ENCODE peak calls at places on chromosome 5, in four cellular contexts. A is cardiac muscle cell, I is WERI-Rb-1, D is neuronal stem cell. C is an unnamed sample.

GRCh38 chr5:15929616-15930303 is 249.8 kb downstream of the MARCHF11 start:
- DNase-seq in A (peak), I (no peak), D (no peak), C (no peak)

GRCh38 chr5:155953335-155953734 is 373.6 kb upstream of the SGCD start:
- DNase-seq in A (no peak), I (no peak), D (no peak), C (no peak)

GRCh38 chr5:322281-322941 is 897 bp downstream of the AHRR start:
- DNase-seq in A (peak), I (no peak), D (no peak), C (no peak)

GRCh38 chr5:36531401-36531800 is 75.0 kb upstream of the SLC1A3 start:
- DNase-seq in A (no peak), I (no peak), D (no peak), C (no peak)

GRCh38 chr5:62578540-62578939 is at the start of gene LRRC70:
- DNase-seq in A (peak), I (no peak), D (no peak), C (no peak)

GRCh38 chr5:123476696-123477095 is 35.3 kb upstream of the CSNK1G3 start:
- DNase-seq in A (peak), I (no peak), D (no peak), C (no peak)

GRCh38 chr5:171592076-171592475 is 172.6 kb downstream of the FGF18 start:
- DNase-seq in A (no peak), I (no peak), D (no peak), C (no peak)

GRCh38 chr5:38540348-38540747 is 16.1 kb downstream of the LIFR start:
- DNase-seq in A (no peak), I (peak), D (no peak), C (peak)

GRCh38 chr5:17221843-17222614 is 4.6 kb downstream of the BASP1 start:
- DNase-seq in A (peak), I (no peak), D (no peak), C (no peak)

GRCh38 chr5:53360811-53361210 is 119.6 kb upstream of the FST start:
- DNase-seq in A (peak), I (no peak), D (no peak), C (no peak)

GRCh38 chr5:179879003-179879689 is 20.5 kb upstream of the MRNIP start:
- DNase-seq in A (no peak), I (no peak), D (no peak), C (no peak)

GRCh38 chr5:90783460-90784333 is 225.1 kb downstream of the ADGRV1 start:
- DNase-seq in A (peak), I (peak), D (peak), C (no peak)

GRCh38 chr5:66209350-66209749 is 65.2 kb downstream of the SREK1 start:
- DNase-seq in A (no peak), I (no peak), D (no peak), C (no peak)

GRCh38 chr5:170404398-170404797 is 15.2 kb upstream of the KCNMB1 start:
- DNase-seq in A (no peak), I (no peak), D (no peak), C (no peak)

GRCh38 chr5:57412010-57412409 is 70.6 kb downstream of the ACTBL2 start:
- DNase-seq in A (peak), I (no peak), D (no peak), C (no peak)

GRCh38 chr5:31410089-31410488 is 121.8 kb downstream of the DROSHA start:
- DNase-seq in A (no peak), I (no peak), D (no peak), C (no peak)

GRCh38 chr5:74927336-74927735 is 61.1 kb upstream of the FAM169A start:
- DNase-seq in A (no peak), I (no peak), D (no peak), C (no peak)

GRCh38 chr5:75465480-75465879 is 45.9 kb downstream of the CERT1 start:
- DNase-seq in A (peak), I (no peak), D (no peak), C (no peak)

GRCh38 chr5:76025069-76025468 is 58.1 kb upstream of the SV2C start:
- DNase-seq in A (no peak), I (no peak), D (no peak), C (no peak)

GRCh38 chr5:93790401-93790800 is 49.0 kb upstream of the POU5F2 start:
- DNase-seq in A (peak), I (no peak), D (no peak), C (no peak)

GRCh38 chr5:172953776-172954189 is 5.4 kb upstream of the RPL26L1 start:
- DNase-seq in A (peak), I (no peak), D (no peak), C (no peak)

GRCh38 chr5:32446660-32447059 is 2.1 kb upstream of the ZFR start:
- DNase-seq in A (no peak), I (no peak), D (no peak), C (no peak)

GRCh38 chr5:611731-612486 is at the start of gene CEP72:
- DNase-seq in A (peak), I (peak), D (peak), C (peak)

GRCh38 chr5:93267276-93267675 is 313.7 kb downstream of the NR2F1-AS1 start:
- DNase-seq in A (no peak), I (no peak), D (no peak), C (no peak)

GRCh38 chr5:72194846-72195245 is 87.6 kb downstream of the MAP1B start:
- DNase-seq in A (no peak), I (no peak), D (no peak), C (no peak)

GRCh38 chr5:78102498-78102897 is 192.0 kb downstream of the AP3B1 start:
- DNase-seq in A (no peak), I (no peak), D (no peak), C (no peak)

GRCh38 chr5:179113945-179114641 is 53.9 kb downstream of the ZNF354C start:
- DNase-seq in A (no peak), I (no peak), D (no peak), C (no peak)

GRCh38 chr5:176648467-176649194 is 1.3 kb downstream of the TSPAN17 start:
- DNase-seq in A (no peak), I (no peak), D (no peak), C (no peak)

GRCh38 chr5:132414634-132415377 is 45.3 kb downstream of the SLC22A5 start:
- DNase-seq in A (peak), I (no peak), D (no peak), C (no peak)

GRCh38 chr5:73519531-73520283 is 21.5 kb downstream of the BTF3 start:
- DNase-seq in A (peak), I (peak), D (peak), C (peak)
- H3K27ac ChIP-seq in A (no peak), I (no peak), D (no peak), C (no peak)

GRCh38 chr5:7392401-7393024 is 3.4 kb upstream of the ADCY2 start:
- DNase-seq in A (peak), I (no peak), D (peak), C (no peak)

GRCh38 chr5:7391215-7391614 is 4.7 kb upstream of the ADCY2 start:
- DNase-seq in A (no peak), I (peak), D (peak), C (no peak)

GRCh38 chr5:7393921-7394799 is 1.8 kb upstream of the ADCY2 start:
- DNase-seq in A (no peak), I (peak), D (no peak), C (no peak)

GRCh38 chr5:7394889-7395431 is 978 bp upstream of the ADCY2 start:
- DNase-seq in A (no peak), I (peak), D (peak), C (no peak)

DNA sequence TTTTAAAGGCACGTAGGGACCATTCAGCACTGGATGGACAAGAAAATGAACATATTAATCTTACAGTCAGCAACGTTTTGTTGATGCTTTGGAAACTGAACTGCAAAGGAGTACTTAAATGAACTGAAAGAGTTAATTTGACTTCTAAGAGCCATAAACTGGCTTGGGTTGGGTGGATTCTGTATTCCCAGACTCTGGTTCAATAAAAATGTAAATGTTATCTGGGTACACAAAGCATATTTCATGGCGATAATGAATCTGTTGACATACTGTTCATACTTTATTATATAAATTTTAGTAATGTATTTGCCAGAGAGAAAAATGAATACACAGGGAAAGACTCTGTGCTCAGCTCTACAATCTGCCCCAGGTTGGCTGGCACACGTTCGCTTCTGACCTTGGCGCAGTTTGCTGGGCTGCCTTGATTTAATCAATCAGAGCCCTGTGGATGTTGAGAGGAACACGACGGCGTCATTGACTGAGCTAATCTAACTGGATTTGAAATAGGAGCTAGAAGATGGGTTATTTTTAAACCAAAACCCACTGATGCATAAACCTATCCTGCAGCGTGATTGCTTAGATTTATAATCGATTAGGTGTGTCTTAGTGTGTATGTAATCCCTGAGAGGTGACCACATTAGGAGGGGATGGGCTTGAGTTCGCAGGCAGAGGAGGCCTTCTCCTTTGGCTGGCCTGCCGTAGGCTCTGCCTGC is 4.1 kb upstream of the ADCY2 start:
- DNase-seq in A (no peak), I (peak), D (no peak), C (no peak)
- H3K27ac ChIP-seq in A (no peak), I (peak), D (no peak), C (no peak)

GRCh38 chr5:79505138-79505537 is 8.8 kb downstream of the HOMER1 start:
- DNase-seq in A (no peak), I (no peak), D (no peak), C (no peak)
- H3K27ac ChIP-seq in A (no peak), I (no peak), D (no peak), C (no peak)

GRCh38 chr5:107469485-107469884 is 201.3 kb downstream of the EFNA5 start:
- DNase-seq in A (peak), I (no peak), D (no peak), C (no peak)

GRCh38 chr5:107470007-107470582 is 200.6 kb downstream of the EFNA5 start:
- DNase-seq in A (no peak), I (no peak), D (no peak), C (no peak)

GRCh38 chr5:107474724-107475489 is 195.8 kb downstream of the EFNA5 start:
- DNase-seq in A (no peak), I (no peak), D (no peak), C (no peak)

GRCh38 chr5:107474361-107474723 is 196.4 kb downstream of the EFNA5 start:
- DNase-seq in A (no peak), I (no peak), D (no peak), C (no peak)

GRCh38 chr5:107472620-107473064 is 198.1 kb downstream of the EFNA5 start:
- DNase-seq in A (no peak), I (no peak), D (no peak), C (no peak)
- H3K27ac ChIP-seq in A (no peak), I (no peak), D (no peak), C (no peak)

DNA sequence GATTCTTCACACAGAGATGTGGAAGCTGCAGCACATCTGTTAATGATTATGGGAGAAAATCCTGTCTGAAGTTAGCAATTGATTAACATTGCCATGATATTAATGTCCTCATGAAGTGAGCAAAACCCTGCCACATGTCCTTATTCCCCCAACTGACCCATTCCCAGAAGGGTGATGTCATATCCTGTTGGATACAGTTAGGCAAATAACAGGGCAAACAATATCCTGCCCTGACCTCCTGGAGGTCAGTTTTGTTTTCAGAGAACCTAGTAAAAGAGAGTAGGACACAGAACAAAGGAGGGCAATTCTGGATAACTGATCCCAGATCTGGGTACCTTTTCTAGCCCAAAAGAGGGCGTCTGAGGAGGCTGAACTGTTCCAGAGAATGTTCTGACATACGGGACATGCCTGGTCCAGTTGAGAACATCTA is 11.0 kb downstream of the ABLIM3 start:
- DNase-seq in A (peak), I (no peak), D (no peak), C (no peak)
- H3K27ac ChIP-seq in A (no peak), I (no peak), D (no peak), C (no peak)

C was measured in caudate nucleus.